ENCODE peak calls at places on chromosomes 12 and 14, in seven cellular contexts. One of them, this sample, is unnamed.
A peak's percentile ranks its signal among the peaks of the same experiment; 100 is the strongest.

GRCh38 chr12:76880156-76881023 is 1.6 kb upstream of the CSRP2 start:
- DNase-seq in thoracic aorta: no peak
- DNase-seq in PC-9: no peak
- DNase-seq in tibial artery: no peak
- DNase-seq in tibial nerve: no peak
- DNase-seq in brain microvascular endothelial cell: peak; percentile 22
- DNase-seq in CD8-positive, alpha-beta T cell: no peak
- DNase-seq in this sample: no peak

GRCh38 chr14:104579507-104579906 is at the start of gene C14orf180:
- DNase-seq in tibial nerve: no peak
- DNase-seq in brain microvascular endothelial cell: no peak
- DNase-seq in tibial artery: peak; percentile 73
- DNase-seq in thoracic aorta: no peak
- DNase-seq in PC-9: no peak
- DNase-seq in CD8-positive, alpha-beta T cell: no peak
- DNase-seq in this sample: no peak

GRCh38 chr12:127926004-127926403 is 341.0 kb upstream of the TMEM132C start:
- DNase-seq in tibial nerve: peak; percentile 26
- DNase-seq in thoracic aorta: no peak
- DNase-seq in PC-9: no peak
- DNase-seq in CD8-positive, alpha-beta T cell: no peak
- DNase-seq in brain microvascular endothelial cell: peak; percentile 66
- DNase-seq in tibial artery: no peak
- DNase-seq in this sample: peak; percentile 77

GRCh38 chr12:24226745-24227350 is 277.4 kb upstream of the SOX5 start:
- DNase-seq in CD8-positive, alpha-beta T cell: no peak
- DNase-seq in brain microvascular endothelial cell: peak; percentile 97
- DNase-seq in thoracic aorta: peak; percentile 26
- DNase-seq in tibial artery: peak; percentile 76
- DNase-seq in PC-9: no peak
- DNase-seq in tibial nerve: no peak
- DNase-seq in this sample: peak; percentile 41

GRCh38 chr12:66279127-66279712 is 23.1 kb upstream of the HELB start:
- DNase-seq in brain microvascular endothelial cell: peak; percentile 40
- DNase-seq in tibial artery: no peak
- DNase-seq in thoracic aorta: no peak
- DNase-seq in tibial nerve: no peak
- DNase-seq in PC-9: no peak
- DNase-seq in CD8-positive, alpha-beta T cell: peak; percentile 18
- DNase-seq in this sample: no peak

GRCh38 chr14:22691171-22691570 is 47.0 kb upstream of the OR6J1 start:
- DNase-seq in CD8-positive, alpha-beta T cell: no peak
- DNase-seq in thoracic aorta: no peak
- DNase-seq in tibial artery: no peak
- DNase-seq in PC-9: no peak
- DNase-seq in brain microvascular endothelial cell: peak; percentile 73
- DNase-seq in tibial nerve: no peak
- DNase-seq in this sample: no peak

GRCh38 chr12:9211687-9212086 is 3.5 kb upstream of the PZP start:
- DNase-seq in tibial artery: no peak
- DNase-seq in CD8-positive, alpha-beta T cell: no peak
- DNase-seq in brain microvascular endothelial cell: no peak
- DNase-seq in thoracic aorta: no peak
- DNase-seq in PC-9: no peak
- DNase-seq in tibial nerve: no peak
- DNase-seq in this sample: no peak

GRCh38 chr12:63307849-63308248 is 156.8 kb upstream of the AVPR1A start:
- DNase-seq in brain microvascular endothelial cell: no peak
- DNase-seq in CD8-positive, alpha-beta T cell: no peak
- DNase-seq in tibial nerve: no peak
- DNase-seq in PC-9: no peak
- DNase-seq in thoracic aorta: no peak
- DNase-seq in tibial artery: no peak
- DNase-seq in this sample: no peak

GRCh38 chr14:60095781-60096450 is 4.2 kb downstream of the PCNX4 start:
- DNase-seq in brain microvascular endothelial cell: peak; percentile 71
- DNase-seq in thoracic aorta: no peak
- DNase-seq in PC-9: no peak
- DNase-seq in tibial artery: no peak
- DNase-seq in tibial nerve: no peak
- DNase-seq in CD8-positive, alpha-beta T cell: no peak
- DNase-seq in this sample: no peak

GRCh38 chr14:89697281-89698060 is 257.1 kb downstream of the EFCAB11 start:
- DNase-seq in tibial artery: no peak
- DNase-seq in PC-9: no peak
- DNase-seq in brain microvascular endothelial cell: no peak
- DNase-seq in tibial nerve: no peak
- DNase-seq in thoracic aorta: no peak
- DNase-seq in CD8-positive, alpha-beta T cell: no peak
- DNase-seq in this sample: no peak

GRCh38 chr14:92465353-92466067 is 48.1 kb upstream of the RIN3 start:
- DNase-seq in thoracic aorta: no peak
- DNase-seq in tibial artery: no peak
- DNase-seq in brain microvascular endothelial cell: no peak
- DNase-seq in CD8-positive, alpha-beta T cell: no peak
- DNase-seq in PC-9: no peak
- DNase-seq in tibial nerve: no peak
- DNase-seq in this sample: no peak

GRCh38 chr12:30794020-30794419 is 39.3 kb upstream of the CAPRIN2 start:
- DNase-seq in thoracic aorta: no peak
- DNase-seq in PC-9: peak; percentile 56
- DNase-seq in tibial nerve: no peak
- DNase-seq in tibial artery: no peak
- DNase-seq in CD8-positive, alpha-beta T cell: no peak
- DNase-seq in brain microvascular endothelial cell: no peak
- DNase-seq in this sample: no peak

GRCh38 chr12:131082795-131083194 is 129.1 kb downstream of the ADGRD1 start:
- DNase-seq in brain microvascular endothelial cell: no peak
- DNase-seq in CD8-positive, alpha-beta T cell: no peak
- DNase-seq in thoracic aorta: no peak
- DNase-seq in tibial artery: no peak
- DNase-seq in tibial nerve: no peak
- DNase-seq in PC-9: no peak
- DNase-seq in this sample: no peak

GRCh38 chr14:95261616-95262510 is 57.8 kb downstream of the CLMN start:
- DNase-seq in brain microvascular endothelial cell: no peak
- DNase-seq in tibial nerve: no peak
- DNase-seq in CD8-positive, alpha-beta T cell: no peak
- DNase-seq in tibial artery: no peak
- DNase-seq in thoracic aorta: no peak
- DNase-seq in PC-9: no peak
- DNase-seq in this sample: no peak

GRCh38 chr12:120536064-120536791 is 2.1 kb downstream of the RNF10 start:
- DNase-seq in CD8-positive, alpha-beta T cell: no peak
- DNase-seq in tibial nerve: no peak
- DNase-seq in PC-9: no peak
- DNase-seq in brain microvascular endothelial cell: no peak
- DNase-seq in tibial artery: no peak
- DNase-seq in thoracic aorta: no peak
- DNase-seq in this sample: no peak

GRCh38 chr12:114294303-114294685 is 111.7 kb downstream of the TBX5 start:
- DNase-seq in PC-9: no peak
- DNase-seq in brain microvascular endothelial cell: no peak
- DNase-seq in tibial artery: no peak
- DNase-seq in CD8-positive, alpha-beta T cell: no peak
- DNase-seq in tibial nerve: no peak
- DNase-seq in thoracic aorta: no peak
- DNase-seq in this sample: no peak

GRCh38 chr12:118428643-118429042 is 52.3 kb downstream of the SUDS3 start:
- DNase-seq in tibial nerve: no peak
- DNase-seq in PC-9: no peak
- DNase-seq in brain microvascular endothelial cell: no peak
- DNase-seq in tibial artery: no peak
- DNase-seq in CD8-positive, alpha-beta T cell: no peak
- DNase-seq in thoracic aorta: no peak
- DNase-seq in this sample: no peak

GRCh38 chr14:68145036-68145435 is 325.5 kb downstream of the RAD51B start:
- DNase-seq in brain microvascular endothelial cell: no peak
- DNase-seq in thoracic aorta: no peak
- DNase-seq in tibial nerve: no peak
- DNase-seq in PC-9: no peak
- DNase-seq in tibial artery: no peak
- DNase-seq in CD8-positive, alpha-beta T cell: no peak
- DNase-seq in this sample: no peak

GRCh38 chr14:89121961-89122675 is 294.9 kb downstream of the FOXN3 start:
- DNase-seq in thoracic aorta: no peak
- DNase-seq in tibial artery: no peak
- DNase-seq in CD8-positive, alpha-beta T cell: no peak
- DNase-seq in brain microvascular endothelial cell: no peak
- DNase-seq in tibial nerve: no peak
- DNase-seq in PC-9: no peak
- DNase-seq in this sample: peak; percentile 17

GRCh38 chr14:101705733-101706508 is 55.6 kb upstream of the PPP2R5C start:
- DNase-seq in brain microvascular endothelial cell: no peak
- DNase-seq in PC-9: peak; percentile 61
- DNase-seq in tibial artery: peak; percentile 76
- DNase-seq in CD8-positive, alpha-beta T cell: peak; percentile 40
- DNase-seq in thoracic aorta: no peak
- DNase-seq in tibial nerve: peak; percentile 28
- DNase-seq in this sample: no peak

GRCh38 chr14:54564071-54564798 is 2.7 kb upstream of the SAMD4A start:
- DNase-seq in tibial nerve: no peak
- DNase-seq in tibial artery: no peak
- DNase-seq in PC-9: no peak
- DNase-seq in brain microvascular endothelial cell: no peak
- DNase-seq in thoracic aorta: no peak
- DNase-seq in CD8-positive, alpha-beta T cell: no peak
- DNase-seq in this sample: no peak

GRCh38 chr12:5442251-5443006 is 10.5 kb downstream of the NTF3 start:
- DNase-seq in CD8-positive, alpha-beta T cell: no peak
- DNase-seq in tibial artery: no peak
- DNase-seq in thoracic aorta: no peak
- DNase-seq in PC-9: peak; percentile 43
- DNase-seq in brain microvascular endothelial cell: peak; percentile 67
- DNase-seq in tibial nerve: no peak
- DNase-seq in this sample: no peak

GRCh38 chr12:80187660-80188090 is 88.3 kb downstream of the OTOGL start:
- DNase-seq in brain microvascular endothelial cell: peak; percentile 62
- DNase-seq in tibial nerve: no peak
- DNase-seq in PC-9: no peak
- DNase-seq in CD8-positive, alpha-beta T cell: no peak
- DNase-seq in thoracic aorta: no peak
- DNase-seq in tibial artery: no peak
- DNase-seq in this sample: no peak

GRCh38 chr12:12461923-12462315 is 100.7 kb downstream of the DUSP16 start:
- DNase-seq in tibial nerve: no peak
- DNase-seq in CD8-positive, alpha-beta T cell: no peak
- DNase-seq in brain microvascular endothelial cell: no peak
- DNase-seq in thoracic aorta: no peak
- DNase-seq in tibial artery: no peak
- DNase-seq in PC-9: no peak
- DNase-seq in this sample: no peak
- H3K4me3 ChIP-seq in tibial nerve: no peak overlapping the region
- H3K4me3 ChIP-seq in CD8-positive, alpha-beta T cell: no peak overlapping the region
- H3K4me3 ChIP-seq in brain microvascular endothelial cell: no peak overlapping the region
- H3K4me3 ChIP-seq in thoracic aorta: no peak overlapping the region
- H3K4me3 ChIP-seq in tibial artery: no peak overlapping the region
- H3K4me3 ChIP-seq in PC-9: no peak overlapping the region
- H3K4me3 ChIP-seq in this sample: no peak overlapping the region

GRCh38 chr12:90055071-90055470 is 346.4 kb upstream of the ATP2B1 start:
- DNase-seq in tibial artery: no peak
- DNase-seq in tibial nerve: no peak
- DNase-seq in PC-9: no peak
- DNase-seq in CD8-positive, alpha-beta T cell: no peak
- DNase-seq in brain microvascular endothelial cell: no peak
- DNase-seq in thoracic aorta: no peak
- DNase-seq in this sample: no peak

GRCh38 chr12:90060031-90060430 is 351.4 kb upstream of the ATP2B1 start:
- DNase-seq in tibial artery: no peak
- DNase-seq in tibial nerve: no peak
- DNase-seq in thoracic aorta: no peak
- DNase-seq in PC-9: no peak
- DNase-seq in brain microvascular endothelial cell: no peak
- DNase-seq in CD8-positive, alpha-beta T cell: no peak
- DNase-seq in this sample: no peak

GRCh38 chr12:90062799-90063198 is 354.2 kb upstream of the ATP2B1 start:
- DNase-seq in tibial nerve: no peak
- DNase-seq in tibial artery: no peak
- DNase-seq in thoracic aorta: no peak
- DNase-seq in CD8-positive, alpha-beta T cell: no peak
- DNase-seq in PC-9: no peak
- DNase-seq in brain microvascular endothelial cell: no peak
- DNase-seq in this sample: no peak

GRCh38 chr12:90061834-90062233 is 353.2 kb upstream of the ATP2B1 start:
- DNase-seq in thoracic aorta: no peak
- DNase-seq in tibial artery: no peak
- DNase-seq in CD8-positive, alpha-beta T cell: no peak
- DNase-seq in PC-9: no peak
- DNase-seq in tibial nerve: no peak
- DNase-seq in brain microvascular endothelial cell: peak; percentile 16
- DNase-seq in this sample: no peak

GRCh38 chr12:90058721-90059120 is 350.1 kb upstream of the ATP2B1 start:
- DNase-seq in PC-9: no peak
- DNase-seq in CD8-positive, alpha-beta T cell: no peak
- DNase-seq in brain microvascular endothelial cell: peak; percentile 65
- DNase-seq in tibial nerve: no peak
- DNase-seq in thoracic aorta: no peak
- DNase-seq in tibial artery: no peak
- DNase-seq in this sample: no peak
- TF ChIP-seq CTCF in PC-9: no peak
- TF ChIP-seq CTCF in CD8-positive, alpha-beta T cell: no peak
- TF ChIP-seq CTCF in brain microvascular endothelial cell: no peak
- TF ChIP-seq CTCF in tibial nerve: no peak
- TF ChIP-seq CTCF in thoracic aorta: no peak
- TF ChIP-seq CTCF in tibial artery: no peak
- TF ChIP-seq CTCF in this sample: no peak

DNA sequence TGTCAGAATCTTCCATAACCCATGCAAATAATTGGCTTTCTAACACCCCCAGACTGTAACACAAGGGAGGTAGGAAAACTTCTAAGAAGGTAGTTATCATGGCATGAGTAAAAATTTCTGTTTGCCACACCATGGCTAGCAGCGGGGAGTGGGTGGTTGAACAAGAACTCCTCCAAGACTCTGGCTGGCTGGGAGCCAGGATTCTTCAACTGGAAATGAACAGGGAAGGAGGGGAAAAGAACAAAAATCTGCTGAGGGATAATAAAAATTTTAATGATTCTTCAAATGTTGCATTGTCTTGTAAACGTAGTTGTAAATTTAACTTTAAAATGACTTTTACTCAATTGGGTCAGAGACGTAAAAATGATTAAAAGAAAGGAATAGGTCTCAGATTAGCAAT is 78.9 kb downstream of the AKAP6 start:
- DNase-seq in tibial nerve: peak; percentile 11
- DNase-seq in tibial artery: no peak
- DNase-seq in CD8-positive, alpha-beta T cell: no peak
- DNase-seq in brain microvascular endothelial cell: no peak
- DNase-seq in PC-9: no peak
- DNase-seq in thoracic aorta: no peak
- DNase-seq in this sample: peak; percentile 79
- H3K27ac ChIP-seq in tibial nerve: no peak overlapping the region
- H3K27ac ChIP-seq in tibial artery: no peak overlapping the region
- H3K27ac ChIP-seq in CD8-positive, alpha-beta T cell: no peak overlapping the region
- H3K27ac ChIP-seq in brain microvascular endothelial cell: no peak overlapping the region
- H3K27ac ChIP-seq in PC-9: no peak overlapping the region
- H3K27ac ChIP-seq in thoracic aorta: no peak overlapping the region
- H3K27ac ChIP-seq in this sample: peak overlapping the region; percentile 86

GRCh38 chr12:1628671-1629337 is at the start of gene WNT5B:
- DNase-seq in thoracic aorta: no peak
- DNase-seq in tibial nerve: no peak
- DNase-seq in tibial artery: no peak
- DNase-seq in CD8-positive, alpha-beta T cell: no peak
- DNase-seq in PC-9: no peak
- DNase-seq in brain microvascular endothelial cell: no peak
- DNase-seq in this sample: no peak
- H3K4me3 ChIP-seq in thoracic aorta: peak within 1 kb of the TSS; percentile 73
- H3K4me3 ChIP-seq in tibial nerve: peak within 1 kb of the TSS; percentile 57
- H3K4me3 ChIP-seq in tibial artery: peak within 1 kb of the TSS; percentile 49
- H3K4me3 ChIP-seq in CD8-positive, alpha-beta T cell: peak within 1 kb of the TSS; percentile 46
- H3K4me3 ChIP-seq in PC-9: peak within 1 kb of the TSS; percentile 35
- H3K4me3 ChIP-seq in brain microvascular endothelial cell: peak within 1 kb of the TSS; percentile 48
- H3K4me3 ChIP-seq in this sample: peak within 1 kb of the TSS; percentile 63